ENCODE peak calls at places on chromosomes 13 and 19, in seven cellular contexts. O, B, X, L, P, I and Y are unnamed samples.

GRCh38 chr19:5534787-5535586 is 32.8 kb downstream of the TINCR start:
- DNase-seq in O (no peak), B (no peak), X (no peak), L (peak; percentile 8), P (no peak), I (no peak), Y (peak; percentile 12)

GRCh38 chr13:77333521-77334083 is 6.7 kb upstream of the MYCBP2 start:
- DNase-seq in O (no peak), B (no peak), X (no peak), L (no peak), P (no peak), I (no peak), Y (no peak)

GRCh38 chr13:40178130-40178529 is 488.3 kb downstream of the FOXO1 start:
- DNase-seq in O (no peak), B (no peak), X (no peak), L (no peak), P (no peak), I (no peak), Y (no peak)

GRCh38 chr19:58366576-58367430 is 4.3 kb upstream of the ZNF497 start:
- DNase-seq in O (no peak), B (no peak), X (no peak), L (no peak), P (no peak), I (no peak), Y (no peak)

GRCh38 chr19:48295458-48295857 is 25.6 kb downstream of the ZNF114 start:
- DNase-seq in O (no peak), B (no peak), X (no peak), L (no peak), P (no peak), I (no peak), Y (no peak)

GRCh38 chr13:93674337-93674755 is 447.7 kb downstream of the GPC6 start:
- DNase-seq in O (no peak), B (no peak), X (no peak), L (no peak), P (no peak), I (no peak), Y (no peak)

GRCh38 chr13:48942131-48942530 is 33.6 kb upstream of the FNDC3A start:
- DNase-seq in O (peak; percentile 68), B (no peak), X (peak; percentile 65), L (no peak), P (no peak), I (no peak), Y (peak; percentile 58)

GRCh38 chr13:30071890-30072817 is 221.7 kb upstream of the UBL3 start:
- DNase-seq in O (no peak), B (no peak), X (no peak), L (no peak), P (peak; percentile 87), I (peak; percentile 95), Y (no peak)

GRCh38 chr19:5719274-5719960 is 529 bp downstream of the LONP1 start:
- DNase-seq in O (no peak), B (no peak), X (no peak), L (peak; percentile 15), P (no peak), I (no peak), Y (peak; percentile 38)

GRCh38 chr13:96089749-96090239 is at the start of gene HS6ST3:
- DNase-seq in O (no peak), B (no peak), X (peak; percentile 8), L (no peak), P (peak; percentile 77), I (peak; percentile 10), Y (peak; percentile 10)

GRCh38 chr13:74298912-74299311 is 164.7 kb upstream of the KLF12 start:
- DNase-seq in O (no peak), B (no peak), X (no peak), L (no peak), P (no peak), I (no peak), Y (no peak)

GRCh38 chr19:48329167-48329891 is 4.0 kb downstream of the EMP3 start:
- DNase-seq in O (peak; percentile 48), B (no peak), X (peak; percentile 62), L (peak; percentile 47), P (no peak), I (no peak), Y (peak; percentile 65)

GRCh38 chr13:98582947-98583346 is 6.0 kb upstream of the STK24 start:
- DNase-seq in O (no peak), B (no peak), X (no peak), L (no peak), P (no peak), I (peak; percentile 21), Y (no peak)

GRCh38 chr13:50740052-50740741 is 103.3 kb downstream of the DLEU7 start:
- DNase-seq in O (peak; percentile 24), B (no peak), X (peak; percentile 39), L (no peak), P (no peak), I (no peak), Y (peak; percentile 24)

GRCh38 chr13:26168276-26168814 is 53.8 kb downstream of the RNF6 start:
- DNase-seq in O (no peak), B (no peak), X (no peak), L (no peak), P (no peak), I (no peak), Y (peak; percentile 66)

GRCh38 chr19:43624933-43625332 is 5.5 kb upstream of the ZNF428 start:
- DNase-seq in O (no peak), B (no peak), X (no peak), L (peak; percentile 90), P (no peak), I (no peak), Y (peak; percentile 43)

DNA sequence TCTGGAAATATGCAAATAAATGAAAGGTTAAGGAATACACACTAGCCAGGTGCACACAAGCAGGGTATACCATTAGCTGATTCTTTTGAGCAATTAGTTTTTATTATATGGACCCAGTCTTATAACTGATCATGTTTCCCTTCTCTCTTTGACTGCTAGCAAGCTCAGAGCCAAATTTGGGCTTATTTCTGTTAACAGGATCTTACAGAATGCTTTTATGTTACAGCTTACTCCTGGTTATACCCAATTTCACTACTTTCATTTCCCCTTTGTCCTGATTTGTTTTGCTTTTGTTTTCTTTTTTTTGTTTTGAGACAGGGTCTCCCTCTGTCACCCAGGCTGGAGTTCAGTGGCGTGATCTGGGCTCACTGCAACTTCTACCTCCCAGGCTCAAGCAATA is 12.9 kb upstream of the TPT1 start:
- DNase-seq in O (no peak), B (no peak), X (no peak), L (no peak), P (no peak), I (no peak), Y (no peak)
- TF ChIP-seq CTCF in O (no peak), B (no peak), X (no peak), L (no peak), P (no peak), I (no peak), Y (no peak)

GRCh38 chr19:57244513-57244912 is 4.1 kb downstream of the ZNF805 start:
- DNase-seq in O (no peak), B (no peak), X (no peak), L (no peak), P (no peak), I (no peak), Y (no peak)
- TF ChIP-seq CTCF in O (no peak), B (no peak), X (no peak), L (no peak), P (no peak), I (no peak), Y (no peak)

DNA sequence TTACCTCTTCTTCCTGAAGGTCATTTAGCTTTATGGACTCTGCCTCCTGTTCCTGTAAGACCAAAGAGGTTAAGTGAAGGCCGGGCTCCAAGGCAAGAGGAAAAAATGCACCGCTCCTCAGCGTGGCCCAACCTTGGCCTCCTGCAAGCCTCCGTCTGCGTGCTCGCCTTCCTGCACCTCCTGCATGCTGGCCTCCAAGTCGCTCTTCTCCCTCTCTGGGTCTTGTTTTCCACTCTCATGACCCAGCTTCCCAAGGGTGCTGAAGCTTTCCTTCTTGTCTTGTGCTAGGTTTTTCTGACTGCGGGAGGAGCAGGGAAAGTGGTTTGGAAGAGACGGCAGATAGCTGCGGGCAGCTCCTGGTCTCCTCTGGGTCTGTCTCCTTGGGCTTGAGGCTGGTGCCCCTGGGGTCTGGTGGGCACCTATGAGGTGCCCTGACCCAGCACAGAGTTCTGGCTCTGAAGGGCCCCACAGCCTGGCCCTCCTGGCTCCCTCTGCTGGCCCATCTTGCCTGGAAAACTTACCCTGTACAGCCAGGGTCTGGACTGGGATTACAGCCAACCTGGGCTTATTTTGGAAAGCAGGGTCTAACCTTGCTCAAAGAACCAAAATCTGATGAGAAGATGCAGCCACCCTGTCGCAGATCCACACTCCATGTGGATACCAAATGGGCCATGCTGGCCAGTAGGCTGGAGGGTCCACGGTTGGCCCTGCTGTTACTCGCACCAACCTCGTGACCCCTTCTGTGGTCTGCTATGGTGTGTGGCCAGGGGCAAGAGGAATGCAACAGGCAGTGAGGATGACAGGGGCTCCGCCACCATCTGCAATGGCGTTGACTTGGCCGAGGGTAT is 5.2 kb downstream of the C13orf46 start:
- DNase-seq in O (no peak), B (no peak), X (no peak), L (no peak), P (no peak), I (no peak), Y (no peak)
- TF ChIP-seq CTCF in O (no peak), B (no peak), X (peak; percentile 14), L (no peak), P (no peak), I (no peak), Y (peak; percentile 22)

GRCh38 chr13:113732176-113732960 is 26.7 kb upstream of the TMEM255B start:
- DNase-seq in O (no peak), B (no peak), X (no peak), L (no peak), P (no peak), I (no peak), Y (no peak)

GRCh38 chr13:113730831-113731191 is 28.2 kb upstream of the TMEM255B start:
- DNase-seq in O (no peak), B (no peak), X (no peak), L (no peak), P (no peak), I (no peak), Y (no peak)

GRCh38 chr13:113732961-113733950 is 25.8 kb upstream of the TMEM255B start:
- DNase-seq in O (no peak), B (no peak), X (no peak), L (no peak), P (no peak), I (no peak), Y (no peak)

GRCh38 chr13:113730145-113730750 is 28.8 kb upstream of the TMEM255B start:
- DNase-seq in O (no peak), B (no peak), X (no peak), L (no peak), P (no peak), I (no peak), Y (no peak)

DNA sequence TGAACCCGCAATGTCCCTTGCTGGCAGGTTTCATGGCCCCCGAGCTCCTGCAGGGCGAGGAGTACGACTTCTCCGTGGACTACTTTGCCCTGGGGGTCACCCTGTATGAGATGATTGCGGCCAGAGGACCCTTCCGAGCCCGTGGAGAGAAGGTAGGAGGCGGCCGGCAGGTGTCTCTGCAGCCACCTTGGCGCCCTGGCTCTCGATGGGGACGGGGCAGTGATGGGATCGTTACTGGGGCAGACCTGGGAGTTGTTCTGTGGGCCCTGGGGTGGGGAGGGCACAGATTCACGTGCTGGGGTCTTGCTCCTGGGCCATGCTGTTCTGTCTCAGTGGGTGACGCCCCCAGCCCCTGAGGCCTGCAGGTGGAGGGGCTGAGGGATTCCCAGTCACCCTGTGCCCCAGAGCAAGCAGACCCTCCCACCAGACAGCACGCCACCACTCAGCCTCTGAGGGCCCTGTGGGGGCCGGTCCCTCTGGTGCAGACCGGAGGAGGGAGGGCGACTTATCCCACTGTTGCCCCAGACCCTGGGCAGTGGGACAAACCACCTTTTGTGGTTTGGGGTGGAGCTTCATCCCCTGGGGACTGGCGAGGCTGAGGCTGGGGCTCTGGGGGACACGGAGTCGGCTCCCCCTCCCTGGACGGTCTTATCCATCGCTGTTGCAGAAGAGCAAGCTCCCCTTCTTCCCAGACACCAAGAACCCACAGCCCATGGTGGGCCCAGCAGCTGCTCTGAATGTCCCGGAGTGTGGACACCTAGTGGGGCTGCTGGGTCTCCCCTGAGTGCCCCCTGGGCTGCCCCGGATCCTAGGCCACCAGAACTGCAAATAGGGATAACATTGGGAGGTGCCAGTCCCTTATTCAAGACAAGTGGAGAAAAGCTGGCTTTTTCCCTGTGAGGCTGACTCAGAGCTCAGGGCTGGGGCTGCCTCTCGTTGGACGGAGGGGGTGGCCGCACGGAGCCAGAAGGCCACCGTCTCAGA is 27.5 kb upstream of the TMEM255B start:
- DNase-seq in O (no peak), B (no peak), X (no peak), L (no peak), P (no peak), I (no peak), Y (no peak)
- TF ChIP-seq CTCF in O (no peak), B (no peak), X (no peak), L (no peak), P (no peak), I (no peak), Y (no peak)